ENCODE peak calls at places on chromosomes 7 and 10, in four cellular contexts. V is cardiac muscle cell, N is A549, C is astrocyte. J is an unnamed sample.
A peak's percentile ranks its signal among the peaks of the same experiment; 100 is the strongest.

GRCh38 chr10:94002156-94002555 is 8.4 kb downstream of the PLCE1 start:
- DNase-seq in V (no peak), N (no peak), C (no peak), J (no peak)

GRCh38 chr10:49281461-49281860 is 17.5 kb upstream of the C10orf71 start:
- DNase-seq in V (no peak), N (no peak), C (no peak), J (no peak)

GRCh38 chr10:95308389-95309302 is 17.8 kb upstream of the PDLIM1 start:
- DNase-seq in V (peak; percentile 99), N (peak; percentile 90), C (peak; percentile 98), J (peak; percentile 95)

GRCh38 chr7:149414745-149415390 is 46.0 kb downstream of the ZNF777 start:
- DNase-seq in V (peak; percentile 84), N (peak; percentile 29), C (peak; percentile 76), J (peak; percentile 20)

GRCh38 chr7:96400518-96400917 is 78.6 kb upstream of the SLC25A13 start:
- DNase-seq in V (no peak), N (no peak), C (no peak), J (no peak)

GRCh38 chr7:128164061-128164954 is 76.8 kb upstream of the LEP start:
- DNase-seq in V (peak; percentile 42), N (peak; percentile 52), C (peak; percentile 85), J (no peak)

GRCh38 chr7:151786241-151786640 is 90.7 kb downstream of the PRKAG2 start:
- DNase-seq in V (no peak), N (no peak), C (no peak), J (no peak)

GRCh38 chr10:47361293-47361692 is 13.1 kb downstream of the RBP3 start:
- DNase-seq in V (peak; percentile 54), N (peak; percentile 35), C (no peak), J (no peak)

GRCh38 chr7:86914468-86915054 is 144.9 kb downstream of the ELAPOR2 start:
- DNase-seq in V (peak; percentile 46), N (peak; percentile 5), C (no peak), J (no peak)

GRCh38 chr7:12139421-12139820 is 71.7 kb upstream of the TMEM106B start:
- DNase-seq in V (no peak), N (no peak), C (peak; percentile 98), J (no peak)

GRCh38 chr7:4774804-4775280 is 581 bp upstream of the AP5Z1 start:
- DNase-seq in V (peak; percentile 76), N (no peak), C (peak; percentile 66), J (peak; percentile 16)

GRCh38 chr10:49005270-49005669 is 65.6 kb upstream of the LRRC18 start:
- DNase-seq in V (no peak), N (no peak), C (no peak), J (no peak)

GRCh38 chr7:54960517-54960916 is 58.3 kb upstream of the EGFR start:
- DNase-seq in V (peak; percentile 20), N (peak; percentile 17), C (peak; percentile 33), J (no peak)

GRCh38 chr7:95684505-95684904 is 87.8 kb upstream of the DYNC1I1 start:
- DNase-seq in V (no peak), N (no peak), C (no peak), J (no peak)

GRCh38 chr7:916291-916941 is 38.1 kb downstream of the ADAP1 start:
- DNase-seq in V (no peak), N (no peak), C (no peak), J (no peak)

GRCh38 chr10:21171936-21172773 is 275.0 kb upstream of the NEBL start:
- DNase-seq in V (no peak), N (no peak), C (no peak), J (no peak)

GRCh38 chr10:21171197-21171935 is 274.3 kb upstream of the NEBL start:
- DNase-seq in V (no peak), N (no peak), C (no peak), J (no peak)

GRCh38 chr10:21173964-21174669 is 277.0 kb upstream of the NEBL start:
- DNase-seq in V (peak; percentile 61), N (peak; percentile 82), C (no peak), J (no peak)

GRCh38 chr10:21173433-21173963 is 276.4 kb upstream of the NEBL start:
- DNase-seq in V (no peak), N (no peak), C (no peak), J (no peak)

GRCh38 chr10:21172774-21173432 is 275.8 kb upstream of the NEBL start:
- DNase-seq in V (peak; percentile 33), N (no peak), C (no peak), J (no peak)
- H3K4me3 ChIP-seq in V (peak overlapping the region; percentile 78), N (peak overlapping the region; percentile 79), C (peak overlapping the region; percentile 59), J (peak overlapping the region; percentile 4)

GRCh38 chr10:103668351-103669242 is 175.1 kb downstream of the NEURL1 start:
- DNase-seq in V (peak; percentile 78), N (no peak), C (no peak), J (no peak)
- H3K27ac ChIP-seq in V (no peak overlapping the region), N (no peak overlapping the region), C (no peak overlapping the region), J (peak overlapping the region; percentile 39)

GRCh38 chr10:131452926-131453771 is 141.6 kb upstream of the TCERG1L start:
- DNase-seq in V (peak; percentile 27), N (no peak), C (no peak), J (no peak)
- H3K4me3 ChIP-seq in V (no peak overlapping the region), N (no peak overlapping the region), C (no peak overlapping the region), J (no peak overlapping the region)

GRCh38 chr7:137999496-138000080 is 2.3 kb downstream of the CREB3L2 start:
- DNase-seq in V (no peak), N (no peak), C (peak; percentile 24), J (no peak)

GRCh38 chr7:138002096-138002827 is 376 bp upstream of the CREB3L2 start:
- DNase-seq in V (peak; percentile 100), N (peak; percentile 100), C (peak; percentile 100), J (peak; percentile 100)

GRCh38 chr7:138001529-138002095 is at the start of gene CREB3L2:
- DNase-seq in V (peak; percentile 65), N (peak; percentile 51), C (peak; percentile 59), J (no peak)

GRCh38 chr7:137998250-137998649 is 3.6 kb downstream of the CREB3L2 start:
- DNase-seq in V (no peak), N (no peak), C (no peak), J (no peak)

GRCh38 chr7:138000081-138000701 is 1.7 kb downstream of the CREB3L2 start:
- DNase-seq in V (peak; percentile 90), N (peak; percentile 49), C (peak; percentile 97), J (peak; percentile 92)
- H3K27ac ChIP-seq in V (peak overlapping the region; percentile 91), N (peak overlapping the region; percentile 74), C (peak overlapping the region; percentile 96), J (peak overlapping the region; percentile 99)

DNA sequence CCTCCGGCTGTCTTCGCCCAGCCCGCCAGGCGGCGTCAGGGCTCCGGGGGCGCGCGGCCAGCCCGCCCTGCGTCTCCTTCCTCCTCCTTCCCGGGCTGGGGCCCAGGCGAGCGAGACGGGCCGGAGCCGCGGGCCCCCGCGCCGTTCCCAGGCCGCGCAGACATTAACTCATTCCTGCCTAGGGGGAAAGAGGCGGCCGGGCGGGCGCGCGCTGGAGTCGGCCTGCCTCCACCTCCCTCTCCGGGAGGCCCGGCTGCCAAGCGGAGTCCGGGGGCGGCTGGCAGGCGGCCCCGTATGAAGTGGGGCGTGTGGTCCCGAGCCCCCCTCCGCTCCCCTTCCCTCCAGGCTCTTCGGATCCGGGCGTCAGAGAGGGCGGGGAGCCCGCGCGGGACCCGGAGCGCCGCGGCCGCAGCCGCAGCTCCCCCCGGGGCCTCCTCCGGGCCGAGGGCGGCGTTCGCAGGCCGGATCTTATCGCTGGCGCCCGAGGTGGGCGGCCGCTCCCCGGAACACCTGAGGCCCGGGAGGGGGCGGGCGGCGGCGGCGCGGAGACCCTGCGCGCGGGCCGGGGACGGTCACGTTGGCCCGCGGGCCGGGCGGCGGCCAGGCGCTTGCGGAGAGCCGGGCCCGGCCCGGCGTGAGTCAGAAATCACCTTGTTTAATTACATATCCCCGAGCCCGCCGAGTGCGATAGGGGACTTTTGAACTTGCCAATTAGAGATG is 43.1 kb downstream of the LDB3 start:
- DNase-seq in V (peak; percentile 95), N (peak; percentile 90), C (peak; percentile 72), J (peak; percentile 53)
- H3K4me3 ChIP-seq in V (peak overlapping the region; percentile 43), N (peak overlapping the region; percentile 72), C (peak overlapping the region; percentile 49), J (peak overlapping the region; percentile 59)

GRCh38 chr7:99195867-99196266 is 12.0 kb downstream of the KPNA7 start:
- DNase-seq in V (no peak), N (no peak), C (no peak), J (no peak)

GRCh38 chr7:99197498-99197897 is 10.4 kb downstream of the KPNA7 start:
- DNase-seq in V (no peak), N (no peak), C (no peak), J (no peak)

GRCh38 chr7:99194301-99194700 is 13.6 kb downstream of the KPNA7 start:
- DNase-seq in V (no peak), N (no peak), C (no peak), J (no peak)

GRCh38 chr7:99199226-99199625 is 8.7 kb downstream of the KPNA7 start:
- DNase-seq in V (no peak), N (no peak), C (no peak), J (no peak)

GRCh38 chr7:99196536-99197288 is 11.2 kb downstream of the KPNA7 start:
- DNase-seq in V (peak; percentile 21), N (peak; percentile 47), C (peak; percentile 55), J (no peak)
- H3K27ac ChIP-seq in V (no peak overlapping the region), N (no peak overlapping the region), C (peak overlapping the region; percentile 67), J (no peak overlapping the region)

J was measured in AG04450.